ENCODE peak calls at places on chromosomes 1 and 21, in four cellular contexts. J is esophagus squamous epithelium, L is fibroblast of villous mesenchyme, X is left ventricle myocardium inferior. T is an unnamed sample.

GRCh38 chr1:232952514-232953175 is 2.2 kb downstream of the NTPCR start:
- DNase-seq in J (no peak), L (peak), X (no peak), T (peak)

GRCh38 chr1:174923820-174924219 is 75.9 kb upstream of the CACYBP start:
- DNase-seq in X (no peak), J (no peak), L (no peak), T (no peak)

GRCh38 chr1:232655041-232655745 is 25.3 kb upstream of the SIPA1L2 start:
- DNase-seq in J (no peak), L (no peak), X (no peak), T (no peak)

GRCh38 chr1:8031176-8031785 is 5.2 kb upstream of the ERRFI1 start:
- DNase-seq in J (no peak), X (no peak), L (peak), T (peak)

GRCh38 chr1:47340227-47340626 is 6.6 kb downstream of the CMPK1 start:
- DNase-seq in X (no peak), J (no peak), L (peak), T (no peak)

GRCh38 chr1:173867141-173867752 is 542 bp downstream of the GAS5 start:
- DNase-seq in J (no peak), X (no peak), L (no peak), T (no peak)

GRCh38 chr21:41680444-41681335 is 86.2 kb downstream of the RIPK4 start:
- DNase-seq in J (no peak), L (no peak), X (no peak), T (no peak)

GRCh38 chr1:209667103-209667502 is 8.1 kb upstream of the G0S2 start:
- DNase-seq in L (no peak), J (no peak), X (no peak), T (no peak)

GRCh38 chr1:15696956-15697521 is 12.9 kb downstream of the PLEKHM2 start:
- DNase-seq in L (no peak), J (no peak), X (no peak), T (no peak)

GRCh38 chr1:85697895-85698294 is 10.3 kb downstream of the ZNHIT6 start:
- DNase-seq in X (no peak), J (no peak), L (no peak), T (no peak)

GRCh38 chr1:37549341-37549740 is 4.8 kb downstream of the SNIP1 start:
- DNase-seq in X (no peak), J (no peak), L (no peak), T (peak)

GRCh38 chr1:100543640-100544039 is 5.7 kb downstream of the GPR88 start:
- DNase-seq in J (no peak), X (no peak), L (no peak), T (no peak)

GRCh38 chr21:33648555-33648954 is 6.3 kb downstream of the ITSN1 start:
- DNase-seq in X (no peak), L (no peak), J (no peak), T (no peak)

GRCh38 chr1:163076446-163076845 is 7.3 kb downstream of the RGS4 start:
- DNase-seq in J (no peak), X (no peak), L (no peak), T (no peak)

GRCh38 chr1:20574686-20575543 is 14.0 kb upstream of the CDA start:
- DNase-seq in X (peak), J (no peak), L (peak), T (peak)

GRCh38 chr1:147080013-147080661 is 92.1 kb downstream of the PRKAB2 start:
- DNase-seq in J (no peak), L (no peak), X (no peak), T (no peak)

GRCh38 chr21:45454081-45454923 is 49.3 kb downstream of the COL18A1 start:
- DNase-seq in L (no peak), X (peak), J (no peak), T (no peak)

GRCh38 chr1:179958359-179958758 is 3.7 kb downstream of the CEP350 start:
- DNase-seq in L (no peak), X (no peak), J (no peak), T (no peak)

GRCh38 chr1:208808301-208808700 is 564.1 kb upstream of the PLXNA2 start:
- DNase-seq in X (no peak), J (no peak), L (no peak), T (no peak)

DNA sequence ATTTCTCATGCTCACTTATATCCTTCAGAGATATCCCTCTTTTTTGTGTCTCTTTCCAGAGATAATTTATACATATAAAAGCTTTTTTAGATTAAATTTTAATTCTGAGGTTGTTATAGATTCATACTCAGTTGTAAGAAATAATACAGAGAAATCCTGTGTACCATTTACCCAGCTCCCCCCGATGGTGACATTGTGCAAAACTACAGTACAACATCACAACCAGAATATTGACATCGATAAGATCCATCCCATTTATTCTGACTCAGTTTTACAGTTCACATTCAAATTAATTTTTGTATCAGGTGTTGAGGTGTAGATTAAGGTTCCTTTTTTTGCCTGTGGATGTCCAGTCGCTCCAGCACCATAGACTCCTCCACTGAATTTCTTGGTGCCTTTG is 14.3 kb downstream of the DMRTB1 start:
- DNase-seq in J (no peak), X (no peak), L (no peak), T (peak)
- TF ChIP-seq CTCF in J (no peak), X (no peak), L (peak), T (peak)

GRCh38 chr1:158329807-158330206 is 1.5 kb downstream of the CD1B start:
- DNase-seq in X (no peak), L (no peak), J (no peak), T (no peak)
- H3K4me3 ChIP-seq in X (no peak), L (no peak), J (no peak), T (no peak)

GRCh38 chr1:46183926-46184557 is 7.8 kb upstream of the P3R3URF start:
- DNase-seq in L (no peak), X (no peak), J (no peak), T (no peak)

GRCh38 chr1:46186076-46186475 is 9.8 kb upstream of the P3R3URF start:
- DNase-seq in L (no peak), J (no peak), X (no peak), T (no peak)

GRCh38 chr1:46181343-46182260 is 5.3 kb upstream of the P3R3URF start:
- DNase-seq in X (no peak), J (no peak), L (peak), T (peak)

GRCh38 chr1:46184920-46185658 is 8.8 kb upstream of the P3R3URF start:
- DNase-seq in L (no peak), J (no peak), X (no peak), T (no peak)

GRCh38 chr1:46183119-46183842 is 7.0 kb upstream of the P3R3URF start:
- DNase-seq in L (peak), J (no peak), X (peak), T (peak)
- TF ChIP-seq CTCF in L (no peak), J (peak), X (no peak), T (no peak)

DNA sequence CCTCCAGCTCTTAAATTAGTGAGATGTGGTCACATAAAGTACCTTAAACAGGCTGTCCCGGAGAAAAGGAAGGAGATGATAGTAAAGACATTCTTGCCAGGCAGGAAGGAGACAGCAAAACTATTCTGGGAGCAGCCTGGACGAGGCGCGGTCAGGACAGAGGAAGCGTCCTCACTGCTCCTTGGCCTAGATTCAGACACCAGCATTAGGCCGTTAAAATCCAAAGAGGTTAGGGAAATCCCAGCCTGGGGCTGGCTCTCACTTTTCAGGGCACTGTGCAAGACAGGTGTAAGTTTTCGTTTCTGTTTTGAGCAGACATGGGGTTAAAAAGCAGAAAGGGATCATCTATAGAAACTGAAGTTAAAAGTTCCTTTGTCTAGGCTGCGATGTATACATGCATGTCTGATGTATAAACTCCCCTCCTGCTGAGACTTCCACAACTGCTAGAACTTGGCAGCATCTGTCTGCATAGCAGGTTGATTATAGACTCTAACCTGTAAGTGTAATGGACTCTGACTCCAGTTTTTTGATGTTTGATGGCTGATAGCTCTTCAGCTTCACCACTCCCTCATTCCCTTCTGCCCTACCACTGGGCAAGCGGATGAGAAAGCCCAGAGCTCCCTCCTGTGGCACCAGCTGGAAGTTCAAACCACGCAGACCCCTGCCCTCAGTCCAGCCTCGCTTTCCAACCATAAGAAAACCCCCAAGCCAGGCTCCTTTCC is 21.5 kb downstream of the STPG1 start:
- DNase-seq in X (peak), J (no peak), L (peak), T (peak)
- H3K4me3 ChIP-seq in X (peak), J (no peak), L (no peak), T (no peak)

GRCh38 chr1:236091933-236092318 is 27.0 kb upstream of the NID1 start:
- DNase-seq in L (peak), J (no peak), X (no peak), T (no peak)
- TF ChIP-seq CTCF in L (no peak), J (no peak), X (no peak), T (no peak)

GRCh38 chr1:120179420-120180348 is 3.4 kb upstream of the SEC22B start:
- DNase-seq in X (no peak), J (no peak), L (peak), T (peak)
- H3K4me3 ChIP-seq in X (peak), J (no peak), L (peak), T (peak)

DNA sequence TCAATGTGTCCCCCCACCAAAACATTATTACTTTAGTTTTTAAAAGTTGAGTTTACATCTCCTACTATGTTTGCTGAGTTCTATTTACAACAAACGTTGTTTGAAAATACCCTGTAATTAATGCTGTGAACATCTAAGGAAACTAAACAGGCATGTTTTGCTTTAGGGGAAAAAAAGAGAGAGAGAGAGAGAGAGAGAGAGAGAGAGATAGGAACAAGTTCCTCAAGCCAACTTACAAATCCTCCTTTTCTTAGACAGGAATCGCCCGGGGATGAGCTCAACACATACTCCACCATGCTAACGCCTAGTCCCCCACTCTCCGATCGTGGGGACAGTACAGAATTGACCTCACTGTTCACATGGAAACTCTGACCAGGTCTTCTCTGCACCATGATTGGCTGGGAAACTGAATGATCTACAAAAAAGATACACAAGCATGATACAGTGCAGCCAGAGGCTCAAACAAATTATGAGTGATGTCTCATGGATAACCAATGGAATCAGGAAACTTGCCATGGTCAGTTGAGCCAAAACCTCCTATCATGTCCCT is 59.8 kb downstream of the PUM1 start:
- DNase-seq in L (no peak), J (no peak), X (no peak), T (no peak)
- TF ChIP-seq CTCF in L (no peak), J (no peak), X (no peak), T (no peak)

T was measured in fibroblast of mammary gland.